ENCODE peak calls at places on chromosome 20, in seven cellular contexts. E, G, R, Z, A, K and Q are unnamed samples.
A peak's percentile ranks its signal among the peaks of the same experiment; 100 is the strongest.

GRCh38 chr20:56626367-56627121 is 2.6 kb upstream of the TFAP2C start:
- DNase-seq in E (peak; percentile 52), G (no peak), R (no peak), Z (peak; percentile 58), A (no peak), K (peak; percentile 71), Q (peak; percentile 53)

GRCh38 chr20:17654649-17655285 is 27.3 kb downstream of the RRBP1 start:
- DNase-seq in E (peak; percentile 71), G (no peak), R (no peak), Z (no peak), A (peak; percentile 62), K (no peak), Q (peak; percentile 71)

GRCh38 chr20:59151391-59151790 is 12.2 kb upstream of the ZNF831 start:
- DNase-seq in E (no peak), G (no peak), R (no peak), Z (no peak), A (no peak), K (no peak), Q (no peak)

GRCh38 chr20:34213213-34213612 is 28.0 kb upstream of the ASIP start:
- DNase-seq in E (no peak), G (no peak), R (no peak), Z (no peak), A (no peak), K (no peak), Q (no peak)

GRCh38 chr20:32325706-32326506 is 32.2 kb upstream of the ASXL1 start:
- DNase-seq in E (peak; percentile 73), G (no peak), R (no peak), Z (no peak), A (peak; percentile 61), K (no peak), Q (no peak)

GRCh38 chr20:63293866-63294535 is 1.0 kb downstream of the COL20A1 start:
- DNase-seq in E (no peak), G (no peak), R (no peak), Z (no peak), A (no peak), K (peak; percentile 55), Q (peak; percentile 32)

GRCh38 chr20:33554914-33555420 is 65.1 kb downstream of the CBFA2T2 start:
- DNase-seq in E (peak; percentile 86), G (peak; percentile 84), R (peak; percentile 92), Z (no peak), A (peak; percentile 98), K (no peak), Q (peak; percentile 86)

GRCh38 chr20:53354314-53354713 is 239.3 kb downstream of the ZNF217 start:
- DNase-seq in E (no peak), G (no peak), R (no peak), Z (no peak), A (no peak), K (no peak), Q (no peak)

GRCh38 chr20:32474967-32475819 is 109.9 kb downstream of the NOL4L start:
- DNase-seq in E (peak; percentile 95), G (no peak), R (no peak), Z (peak; percentile 85), A (peak; percentile 97), K (peak; percentile 94), Q (no peak)

GRCh38 chr20:21505810-21506530 is 7.9 kb downstream of the NKX2-2 start:
- DNase-seq in E (peak; percentile 69), G (peak; percentile 66), R (peak; percentile 65), Z (peak; percentile 88), A (peak; percentile 38), K (peak; percentile 92), Q (peak; percentile 86)

GRCh38 chr20:25177890-25178321 is 17.6 kb upstream of the ENTPD6 start:
- DNase-seq in E (no peak), G (no peak), R (no peak), Z (no peak), A (no peak), K (no peak), Q (no peak)

GRCh38 chr20:45419188-45420091 is 3.5 kb downstream of the PIGT start:
- DNase-seq in E (peak; percentile 98), G (no peak), R (no peak), Z (no peak), A (peak; percentile 89), K (no peak), Q (no peak)

GRCh38 chr20:58712823-58713731 is 20.5 kb downstream of the NPEPL1 start:
- DNase-seq in E (no peak), G (no peak), R (no peak), Z (peak; percentile 39), A (no peak), K (peak; percentile 42), Q (no peak)

GRCh38 chr20:32972181-32973076 is 31.8 kb downstream of the SUN5 start:
- DNase-seq in E (no peak), G (peak; percentile 94), R (peak; percentile 95), Z (no peak), A (no peak), K (no peak), Q (no peak)

DNA sequence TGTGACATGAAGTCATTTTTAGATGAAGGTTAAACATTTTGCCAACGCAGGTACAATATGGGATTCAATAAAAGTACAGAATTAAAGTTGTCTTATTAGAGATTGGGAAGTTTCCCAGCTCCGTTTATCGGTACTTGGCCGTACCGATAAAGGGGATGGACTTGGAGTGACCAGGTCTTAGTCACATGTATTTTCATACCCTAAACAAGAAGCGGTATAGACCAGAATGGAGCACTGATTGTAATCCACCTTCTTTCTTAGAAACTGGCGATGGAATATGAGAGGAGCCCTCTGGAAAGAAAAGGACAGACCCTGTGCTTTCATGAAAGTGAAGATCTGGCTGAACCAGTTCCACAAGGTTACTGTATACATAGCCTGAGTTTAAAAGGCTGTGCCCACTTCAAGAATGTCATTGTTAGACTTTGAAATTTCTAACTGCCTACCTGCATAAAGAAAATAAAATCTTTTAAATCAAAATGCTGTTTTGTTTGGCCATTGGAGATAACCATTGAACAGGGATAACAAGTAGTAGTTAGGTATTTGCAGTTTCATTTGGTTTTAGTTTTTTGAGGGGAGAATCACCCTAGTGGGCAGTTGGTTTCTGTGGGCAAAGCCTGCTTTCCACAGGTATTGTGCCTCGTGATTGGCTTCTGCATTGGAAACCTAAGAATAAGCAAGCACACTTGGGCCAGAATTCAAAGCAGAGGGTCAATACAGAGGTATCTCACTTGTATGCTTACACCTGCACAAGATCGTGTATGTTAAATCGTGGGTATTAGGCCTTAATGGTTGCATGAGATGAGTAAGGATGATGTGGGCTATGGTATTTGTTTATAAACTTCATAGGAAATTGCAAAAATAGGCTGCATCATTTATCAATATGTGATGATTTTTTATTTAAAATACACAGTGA is 11.2 kb upstream of the ZNFX1 start:
- DNase-seq in E (no peak), G (no peak), R (no peak), Z (no peak), A (no peak), K (no peak), Q (no peak)
- H3K27ac ChIP-seq in E (peak overlapping the region; percentile 51), G (no peak overlapping the region), R (no peak overlapping the region), Z (no peak overlapping the region), A (no peak overlapping the region), K (no peak overlapping the region), Q (no peak overlapping the region)

GRCh38 chr20:10656270-10656669 is 17.5 kb downstream of the JAG1 start:
- DNase-seq in E (no peak), G (no peak), R (no peak), Z (no peak), A (no peak), K (no peak), Q (no peak)
- H3K4me1 ChIP-seq in E (peaks cover 8% of the 10 kb centered on the region), G (no peaks in the 10 kb centered on the region), R (no peaks in the 10 kb centered on the region), Z (peaks cover 79% of the 10 kb centered on the region), A (peaks cover 22% of the 10 kb centered on the region), K (peaks cover 15% of the 10 kb centered on the region), Q (peaks cover 31% of the 10 kb centered on the region)

DNA sequence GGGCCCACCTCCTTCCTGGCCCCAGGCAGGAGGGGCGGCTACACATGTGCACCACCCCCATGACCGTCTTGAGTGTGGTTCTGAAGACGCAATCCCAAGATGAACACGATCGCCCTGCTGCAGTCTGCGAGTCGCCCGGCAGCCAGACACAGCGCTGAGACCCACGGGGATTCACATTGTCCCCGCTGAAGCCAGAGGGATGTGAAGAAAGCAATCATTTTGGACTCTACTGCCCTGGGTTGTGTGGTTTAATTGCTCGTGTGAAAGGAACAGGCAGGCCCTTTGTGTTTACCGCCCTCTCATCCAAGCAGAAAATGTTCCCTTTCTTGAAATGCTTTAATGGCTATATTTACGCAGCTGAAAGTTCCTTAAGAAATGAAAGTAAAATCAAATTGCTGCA is 279.5 kb downstream of the TAF4 start:
- DNase-seq in E (no peak), G (no peak), R (no peak), Z (no peak), A (no peak), K (no peak), Q (no peak)
- H3K27ac ChIP-seq in E (no peak overlapping the region), G (no peak overlapping the region), R (no peak overlapping the region), Z (no peak overlapping the region), A (no peak overlapping the region), K (no peak overlapping the region), Q (no peak overlapping the region)

GRCh38 chr20:19975436-19975799 is 41.7 kb upstream of the NAA20 start:
- DNase-seq in E (peak; percentile 66), G (no peak), R (no peak), Z (no peak), A (peak; percentile 57), K (peak; percentile 74), Q (no peak)
- H3K4me1 ChIP-seq in E (peaks cover 40% of the 10 kb centered on the region), G (no peaks in the 10 kb centered on the region), R (no peaks in the 10 kb centered on the region), Z (peaks cover 38% of the 10 kb centered on the region), A (peaks cover 9% of the 10 kb centered on the region), K (peaks cover 28% of the 10 kb centered on the region), Q (peaks cover 11% of the 10 kb centered on the region)

DNA sequence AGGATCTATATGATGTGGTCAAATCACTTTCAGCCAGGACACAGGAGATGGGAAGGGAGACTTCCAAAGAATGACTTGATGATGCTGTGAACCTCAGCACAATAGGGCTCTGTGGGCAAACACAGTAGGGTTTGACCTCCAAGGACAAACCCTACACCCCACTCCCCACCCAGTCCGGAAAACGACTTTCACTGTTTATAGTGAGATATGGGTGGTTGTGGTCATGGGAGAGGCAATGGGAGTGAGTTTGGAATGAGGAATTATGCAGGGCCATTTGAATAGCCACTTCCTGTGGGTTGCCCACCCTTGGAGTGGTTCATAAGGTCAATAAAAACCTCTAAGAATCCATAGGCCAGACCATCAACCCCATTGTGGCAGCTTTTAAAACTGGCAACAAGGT is 38.4 kb upstream of the PRND start:
- DNase-seq in E (no peak), G (no peak), R (no peak), Z (no peak), A (no peak), K (no peak), Q (no peak)
- H3K27ac ChIP-seq in E (no peak overlapping the region), G (peak overlapping the region; percentile 5), R (peak overlapping the region; percentile 62), Z (no peak overlapping the region), A (no peak overlapping the region), K (no peak overlapping the region), Q (no peak overlapping the region)

DNA sequence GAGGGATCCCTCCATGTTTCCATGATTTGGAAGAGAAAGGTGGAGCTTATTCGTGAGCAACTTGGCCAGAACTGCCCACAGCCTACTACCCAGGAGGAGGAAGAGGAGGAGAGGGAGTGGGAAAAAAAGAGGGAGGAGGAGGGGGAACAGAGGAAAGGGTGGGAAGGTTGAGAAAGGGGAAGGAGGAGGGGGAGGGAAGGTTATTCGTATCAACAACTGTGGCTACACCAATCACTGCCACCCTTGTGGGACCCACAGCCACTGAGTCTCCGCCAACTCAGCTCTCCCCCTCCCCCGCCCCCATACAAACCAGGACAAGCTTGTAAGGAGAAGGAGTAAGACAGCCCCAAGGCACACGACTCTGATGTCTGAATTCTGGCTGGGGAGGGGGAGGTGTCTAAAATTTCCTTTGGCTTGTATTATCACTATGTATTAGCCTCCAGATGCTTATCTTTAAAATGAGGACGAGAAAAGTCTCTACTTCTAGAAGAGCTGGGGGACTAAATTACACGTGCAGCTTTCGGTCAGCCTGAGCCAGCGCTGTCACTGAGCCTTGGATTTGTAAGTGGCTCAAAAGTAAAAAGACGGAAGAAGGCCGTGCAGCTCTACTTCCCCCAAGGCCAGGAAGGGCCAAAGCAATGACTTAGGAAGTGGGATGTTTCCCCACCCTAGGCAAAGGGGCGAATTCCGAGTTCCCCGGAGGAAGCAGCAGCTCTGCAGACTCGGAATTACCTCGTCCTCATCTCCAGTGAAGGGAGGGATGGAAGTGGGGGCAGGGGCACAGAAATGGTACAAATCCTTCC is 1.0 kb downstream of the FKBP1A start:
- DNase-seq in E (peak; percentile 48), G (no peak), R (peak; percentile 44), Z (no peak), A (peak; percentile 63), K (no peak), Q (peak; percentile 51)
- H3K4me1 ChIP-seq in E (peaks cover 29% of the 10 kb centered on the region), G (peaks cover 63% of the 10 kb centered on the region), R (peaks cover 63% of the 10 kb centered on the region), Z (peaks cover 38% of the 10 kb centered on the region), A (peaks cover 19% of the 10 kb centered on the region), K (peaks cover 18% of the 10 kb centered on the region), Q (peaks cover 38% of the 10 kb centered on the region)